ENCODE peak calls at places on chromosomes 2 and 18, in nine cellular contexts. K is HCT116, D is endothelial cell of umbilical vein, B is stomach, Y is SK-N-MC, N is breast epithelium, I is prostate gland, L is esophagus muscularis mucosa, U is sigmoid colon. Z is an unnamed sample. For H3K36me3, the result is how much of the 10 kb centered on the place peaks cover.

GRCh38 chr18:61898576-61899205 is 5.9 kb upstream of the RNF152 start:
- DNase-seq in D (no peak), K (no peak), B (no peak), I (peak), U (no peak), L (no peak), N (no peak), Y (no peak), Z (no peak)

GRCh38 chr2:68926782-68927181 is 25.9 kb downstream of the GKN2 start:
- DNase-seq in I (no peak), B (no peak), K (no peak), D (no peak), L (no peak), N (no peak), U (no peak), Y (no peak), Z (no peak)

GRCh38 chr18:79479114-79479760 is 83.5 kb downstream of the NFATC1 start:
- DNase-seq in Y (no peak), B (no peak), L (no peak), K (no peak), D (no peak), N (no peak), U (peak), I (no peak), Z (peak)

GRCh38 chr2:240234503-240234951 is 94.1 kb upstream of the OTOS start:
- DNase-seq in Y (no peak), L (no peak), D (no peak), N (peak), I (no peak), U (no peak), B (no peak), K (no peak), Z (peak)

GRCh38 chr2:332592-332991 is 44.7 kb upstream of the ALKAL2 start:
- DNase-seq in D (no peak), U (no peak), L (no peak), Y (no peak), B (no peak), K (no peak), I (no peak), N (no peak), Z (no peak)

GRCh38 chr18:79371536-79372210 is 24.1 kb upstream of the NFATC1 start:
- DNase-seq in D (no peak), N (no peak), Y (no peak), I (no peak), U (no peak), L (no peak), B (no peak), K (no peak), Z (peak)

GRCh38 chr2:1716441-1716840 is 27.9 kb downstream of the PXDN start:
- DNase-seq in L (no peak), D (no peak), B (no peak), N (no peak), Y (no peak), I (no peak), U (peak), K (no peak), Z (no peak)

GRCh38 chr2:71667256-71668182 is 214.2 kb downstream of the DYSF start:
- DNase-seq in U (peak), B (no peak), L (no peak), K (no peak), D (no peak), I (no peak), Y (no peak), N (no peak), Z (peak)

DNA sequence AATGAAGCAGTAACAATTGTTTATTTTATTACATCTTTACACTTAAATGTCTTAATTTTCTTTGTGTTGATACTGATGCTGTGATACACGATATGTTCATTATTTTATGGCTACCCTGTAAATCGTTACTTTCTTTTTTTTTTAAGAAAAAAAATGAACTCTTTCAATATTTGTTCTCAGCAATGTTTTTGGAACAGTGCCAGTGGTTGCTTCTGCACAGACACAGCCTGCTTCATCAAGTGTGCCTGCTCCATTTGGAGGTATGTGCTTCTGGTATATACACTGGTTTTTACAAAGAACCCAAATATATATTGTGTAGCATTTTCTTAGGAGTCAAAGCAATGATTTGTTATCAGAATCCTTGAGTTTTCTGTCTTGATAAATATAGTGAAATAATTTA is 62.2 kb upstream of the SCYGR2 start:
- DNase-seq in I (no peak), U (no peak), N (no peak), K (no peak), B (no peak), D (no peak), L (no peak), Y (no peak), Z (no peak)
- H3K36me3 ChIP-seq in I (under half), U (under half), N (under half), K (under half), B (half or more), D (under half), L (half or more), Y (half or more), Z (under half)

GRCh38 chr2:197204855-197205254 is 105.7 kb downstream of the ANKRD44 start:
- DNase-seq in K (no peak), I (no peak), B (no peak), N (no peak), U (no peak), L (peak), D (no peak), Y (no peak), Z (no peak)
- H3K4me3 ChIP-seq in K (no peak), I (no peak), B (no peak), N (no peak), U (no peak), L (no peak), D (no peak), Y (no peak), Z (no peak)

DNA sequence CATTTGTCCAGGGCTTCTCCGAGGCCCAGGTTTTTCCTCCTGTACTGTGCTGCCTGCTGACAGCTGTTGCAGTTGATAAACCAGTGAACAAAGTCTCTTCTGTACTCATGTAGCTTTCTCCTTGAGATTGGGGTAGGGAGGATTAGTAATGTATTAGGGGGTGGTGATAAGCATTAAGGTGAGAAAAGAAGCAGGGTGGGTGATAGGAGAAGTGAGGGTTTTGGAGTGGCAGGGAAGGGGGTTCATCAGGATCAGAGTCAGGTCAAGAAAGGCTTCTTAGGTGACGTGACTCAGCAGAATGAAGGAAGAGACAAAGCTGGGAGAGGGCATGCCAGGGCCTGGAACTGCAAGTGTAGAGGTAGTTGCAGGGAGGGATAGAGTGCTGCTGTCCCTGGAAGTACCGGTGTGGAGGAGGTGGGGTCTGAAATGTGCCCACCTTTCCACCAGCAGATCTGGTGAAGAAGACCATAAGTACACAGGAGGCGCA is 48.7 kb downstream of the PKP4 start:
- DNase-seq in K (no peak), U (no peak), N (no peak), L (peak), B (no peak), I (no peak), D (no peak), Y (no peak), Z (no peak)
- TF ChIP-seq POLR2AphosphoS5 in K (no peak), U (no peak), N (no peak), L (no peak), B (no peak), I (no peak), D (no peak), Y (no peak), Z (no peak)

GRCh38 chr2:166613226-166613625 is 119.2 kb upstream of the SCN7A start:
- DNase-seq in U (no peak), B (no peak), I (no peak), N (no peak), L (no peak), K (no peak), Y (no peak), D (no peak), Z (no peak)
- H3K36me3 ChIP-seq in U (under half), B (under half), I (under half), N (under half), L (under half), K (under half), Y (under half), D (under half), Z (under half)

GRCh38 chr2:64419591-64420165 is 34.3 kb upstream of the LGALSL start:
- DNase-seq in I (no peak), B (no peak), Y (no peak), U (no peak), D (no peak), L (no peak), N (no peak), K (no peak), Z (no peak)

GRCh38 chr2:64421199-64421598 is 32.8 kb upstream of the LGALSL start:
- DNase-seq in I (no peak), U (no peak), Y (no peak), D (no peak), B (no peak), N (no peak), K (no peak), L (no peak), Z (no peak)

GRCh38 chr2:64420675-64421074 is 33.3 kb upstream of the LGALSL start:
- DNase-seq in L (no peak), D (no peak), B (no peak), U (no peak), I (no peak), Y (no peak), K (no peak), N (no peak), Z (no peak)

GRCh38 chr2:64414736-64415435 is 39.1 kb upstream of the LGALSL start:
- DNase-seq in B (no peak), D (no peak), K (no peak), L (no peak), N (no peak), Y (no peak), I (no peak), U (no peak), Z (no peak)

GRCh38 chr2:64417624-64418023 is 36.3 kb upstream of the LGALSL start:
- DNase-seq in Y (no peak), K (no peak), U (no peak), D (no peak), B (no peak), N (no peak), I (no peak), L (no peak), Z (no peak)
- H3K4me3 ChIP-seq in Y (no peak), K (no peak), U (no peak), D (no peak), B (no peak), N (no peak), I (no peak), L (no peak), Z (no peak)

GRCh38 chr2:8685697-8686358 is 4.0 kb downstream of the ID2 start:
- DNase-seq in K (peak), I (peak), N (peak), D (peak), B (peak), Y (no peak), L (no peak), U (peak), Z (peak)

GRCh38 chr2:8682719-8683667 is 1.1 kb downstream of the ID2 start:
- DNase-seq in D (peak), K (peak), I (peak), U (peak), Y (no peak), N (peak), B (peak), L (no peak), Z (peak)

GRCh38 chr2:8684885-8685696 is 3.2 kb downstream of the ID2 start:
- DNase-seq in U (peak), L (no peak), B (peak), D (no peak), K (peak), Y (no peak), I (peak), N (peak), Z (peak)

GRCh38 chr2:8681786-8682692 is at the start of gene ID2:
- DNase-seq in L (peak), N (peak), I (peak), K (peak), B (peak), Y (no peak), U (peak), D (peak), Z (peak)

DNA sequence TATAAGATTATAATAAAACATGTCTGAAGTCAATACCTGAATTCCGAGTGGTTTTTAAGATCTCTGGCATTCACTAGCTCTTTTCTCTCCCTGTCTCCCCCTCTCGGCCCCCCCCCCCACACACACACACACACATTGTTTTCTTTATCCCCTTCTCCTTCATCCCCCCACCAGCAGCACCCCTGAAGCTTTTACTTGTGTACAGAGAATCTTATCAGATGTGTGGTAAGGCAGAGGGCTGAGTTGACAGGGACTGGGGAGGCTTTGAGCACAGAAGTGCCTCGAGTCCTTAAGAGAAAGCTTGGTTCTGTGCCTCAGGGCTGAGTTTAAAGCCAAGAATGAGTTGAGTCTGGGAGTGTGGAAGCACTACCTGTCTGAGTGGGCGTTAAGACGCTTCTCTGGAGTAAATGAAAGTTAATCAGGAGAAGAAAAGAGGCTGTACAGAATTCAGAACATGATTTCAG is 2.6 kb downstream of the ID2 start:
- DNase-seq in I (peak), B (no peak), N (no peak), L (no peak), D (peak), K (peak), U (no peak), Y (no peak), Z (no peak)
- TF ChIP-seq POLR2AphosphoS5 in I (no peak), B (no peak), N (no peak), L (no peak), D (no peak), K (no peak), U (peak), Y (no peak), Z (no peak)

GRCh38 chr2:85032621-85033020 is 61.7 kb downstream of the KCMF1 start:
- DNase-seq in K (no peak), I (no peak), N (no peak), D (no peak), Y (no peak), U (no peak), B (no peak), L (no peak), Z (no peak)

GRCh38 chr2:85037622-85038021 is 66.7 kb downstream of the KCMF1 start:
- DNase-seq in D (no peak), L (no peak), Y (no peak), I (no peak), N (no peak), B (no peak), U (no peak), K (no peak), Z (no peak)

GRCh38 chr2:85033388-85033787 is 62.4 kb downstream of the KCMF1 start:
- DNase-seq in N (no peak), I (no peak), K (no peak), B (no peak), Y (no peak), U (no peak), L (no peak), D (no peak), Z (no peak)

DNA sequence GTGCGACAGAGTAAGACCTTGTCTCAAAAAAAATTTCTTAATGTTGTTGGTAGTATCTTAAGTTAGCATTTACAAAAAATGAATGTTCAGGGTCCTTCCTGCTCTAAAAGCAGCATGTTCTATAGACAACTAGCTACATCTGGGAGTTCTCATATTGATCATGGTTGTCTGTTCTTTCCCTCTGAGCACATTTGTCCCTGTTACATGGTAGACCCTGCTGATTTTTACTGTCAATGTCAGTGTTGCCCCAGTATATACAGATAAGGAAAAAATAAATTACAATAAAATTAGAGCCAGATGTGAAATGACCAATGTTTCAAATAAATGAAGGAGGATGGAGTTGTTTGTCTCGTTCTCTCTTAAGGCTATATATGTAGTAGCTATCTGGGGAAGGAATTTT is 63.2 kb downstream of the KCMF1 start:
- DNase-seq in L (no peak), U (no peak), B (no peak), D (no peak), I (no peak), Y (no peak), K (no peak), N (no peak), Z (no peak)
- H3K36me3 ChIP-seq in L (half or more), U (under half), B (half or more), D (under half), I (under half), Y (half or more), K (under half), N (under half), Z (half or more)

GRCh38 chr2:241777167-241777685 is 604 bp downstream of the GAL3ST2 start:
- DNase-seq in U (peak), K (no peak), Y (no peak), L (no peak), N (no peak), I (no peak), B (no peak), D (no peak), Z (peak)
- H3K4me3 ChIP-seq in U (no peak), K (no peak), Y (no peak), L (no peak), N (no peak), I (no peak), B (no peak), D (no peak), Z (no peak)

GRCh38 chr18:7873316-7873715 is 306.2 kb downstream of the PTPRM start:
- DNase-seq in U (no peak), Y (no peak), I (no peak), B (no peak), K (no peak), N (no peak), D (no peak), L (no peak), Z (no peak)

GRCh38 chr18:7872569-7872968 is 305.5 kb downstream of the PTPRM start:
- DNase-seq in I (no peak), U (no peak), Y (no peak), D (peak), K (peak), B (no peak), L (no peak), N (no peak), Z (no peak)

GRCh38 chr18:7876354-7876753 is 309.2 kb downstream of the PTPRM start:
- DNase-seq in Y (no peak), B (no peak), D (no peak), L (no peak), I (no peak), U (no peak), K (no peak), N (no peak), Z (no peak)

GRCh38 chr18:7871560-7872456 is 304.7 kb downstream of the PTPRM start:
- DNase-seq in L (no peak), U (no peak), Y (no peak), D (no peak), K (no peak), I (no peak), B (no peak), N (no peak), Z (no peak)

GRCh38 chr18:7870855-7871254 is 303.7 kb downstream of the PTPRM start:
- DNase-seq in L (no peak), N (no peak), U (no peak), Y (no peak), D (no peak), B (no peak), I (no peak), K (no peak), Z (no peak)
- TF ChIP-seq POLR2AphosphoS5 in L (no peak), N (no peak), U (no peak), Y (no peak), D (no peak), B (no peak), I (no peak), K (no peak), Z (no peak)

Z was measured in spleen.